ENCODE peak calls at places on chromosomes 13 and 19, in five cellular contexts. R is body of pancreas; O is sigmoid colon; A is CD8-positive, alpha-beta T cell; U is right atrium auricular region. H is an unnamed sample. For H3K4me1, the result is how much of the 10 kb centered on the place peaks cover.

GRCh38 chr19:30253581-30253996 is 118.6 kb upstream of the ZNF536 start:
- DNase-seq in R (no peak), O (no peak), A (no peak), U (no peak), H (no peak)

GRCh38 chr13:113665582-113666323 is 1.3 kb upstream of the GRK1 start:
- DNase-seq in R (no peak), O (peak), A (peak), U (no peak), H (no peak)

GRCh38 chr13:101204270-101205011 is 211.9 kb downstream of the NALCN start:
- DNase-seq in R (no peak), O (no peak), A (no peak), U (no peak), H (no peak)

GRCh38 chr19:3099347-3100145 is 5.4 kb downstream of the GNA11 start:
- DNase-seq in R (no peak), O (no peak), A (no peak), U (no peak), H (no peak)

GRCh38 chr13:33806470-33807248 is 11.3 kb upstream of the RFC3 start:
- DNase-seq in R (no peak), O (no peak), A (no peak), U (no peak), H (no peak)

GRCh38 chr13:50119593-50119992 is 104.3 kb downstream of the KCNRG start:
- DNase-seq in R (peak), O (no peak), A (no peak), U (no peak), H (no peak)

GRCh38 chr19:31268751-31269150 is 80.5 kb downstream of the TSHZ3 start:
- DNase-seq in R (no peak), O (peak), A (no peak), U (no peak), H (no peak)

GRCh38 chr19:39497850-39498261 is 891 bp upstream of the DLL3 start:
- DNase-seq in R (peak), O (no peak), A (peak), U (no peak), H (peak)

GRCh38 chr13:109869312-109870237 is 83.2 kb upstream of the IRS2 start:
- DNase-seq in R (peak), O (peak), A (peak), U (peak), H (peak)

GRCh38 chr19:45595814-45596213 is 6.2 kb downstream of the GPR4 start:
- DNase-seq in R (no peak), O (no peak), A (no peak), U (no peak), H (no peak)

GRCh38 chr13:51729853-51730553 is 74.0 kb downstream of the DHRS12 start:
- DNase-seq in R (no peak), O (peak), A (no peak), U (peak), H (peak)

GRCh38 chr19:29845576-29846176 is 33.9 kb downstream of the CCNE1 start:
- DNase-seq in R (no peak), O (no peak), A (peak), U (no peak), H (peak)

GRCh38 chr19:18202759-18203407 is 959 bp downstream of the RAB3A start:
- DNase-seq in R (peak), O (peak), A (peak), U (no peak), H (peak)

GRCh38 chr13:36377822-36378480 is 31.8 kb upstream of the SPART start:
- DNase-seq in R (no peak), O (no peak), A (no peak), U (no peak), H (no peak)

GRCh38 chr13:113639661-113640262 is 18.2 kb downstream of the ATP4B start:
- DNase-seq in R (peak), O (peak), A (no peak), U (no peak), H (no peak)

GRCh38 chr13:97205971-97206370 is 16.2 kb upstream of the MBNL2 start:
- DNase-seq in R (no peak), O (no peak), A (no peak), U (no peak), H (peak)

GRCh38 chr19:48419158-48419920 is 25.9 kb downstream of the GRIN2D start:
- DNase-seq in R (peak), O (peak), A (peak), U (no peak), H (peak)

GRCh38 chr13:102584423-102584822 is 12.4 kb upstream of the TPP2 start:
- DNase-seq in R (no peak), O (no peak), A (no peak), U (no peak), H (no peak)

GRCh38 chr19:48170817-48171347 is 402 bp downstream of the ZSWIM9 start:
- DNase-seq in R (no peak), O (no peak), A (no peak), U (no peak), H (no peak)

GRCh38 chr13:26037302-26037701 is 14.5 kb downstream of the SHISA2 start:
- DNase-seq in R (peak), O (no peak), A (peak), U (no peak), H (no peak)

GRCh38 chr19:35033067-35034004 is 3.1 kb downstream of the SCN1B start:
- DNase-seq in R (no peak), O (no peak), A (no peak), U (no peak), H (no peak)

GRCh38 chr19:33256266-33256665 is 30.6 kb upstream of the SLC7A10 start:
- DNase-seq in R (no peak), O (no peak), A (no peak), U (no peak), H (no peak)

GRCh38 chr13:110323172-110323851 is 16.2 kb downstream of the COL4A2 start:
- DNase-seq in R (no peak), O (peak), A (no peak), U (peak), H (no peak)

GRCh38 chr13:35231426-35231825 is 245.1 kb downstream of the MAB21L1 start:
- DNase-seq in R (no peak), O (no peak), A (no peak), U (no peak), H (peak)

GRCh38 chr19:55447421-55448174 is 4.5 kb upstream of the SHISA7 start:
- DNase-seq in R (peak), O (no peak), A (no peak), U (no peak), H (no peak)

GRCh38 chr19:49106648-49107135 is 7.5 kb upstream of the LIN7B start:
- DNase-seq in R (peak), O (no peak), A (peak), U (no peak), H (peak)

GRCh38 chr19:30664358-30665058 is 292.3 kb downstream of the ZNF536 start:
- DNase-seq in R (peak), O (no peak), A (no peak), U (no peak), H (peak)

GRCh38 chr19:8396563-8397203 is 6.5 kb downstream of the RAB11B start:
- DNase-seq in R (peak), O (peak), A (peak), U (no peak), H (peak)

GRCh38 chr13:64397699-64398098 is 2832.4 kb downstream of the PCDH9 start:
- DNase-seq in R (no peak), O (no peak), A (no peak), U (no peak), H (no peak)

GRCh38 chr19:24166055-24166454 is 79.1 kb downstream of the ZNF254 start:
- DNase-seq in R (no peak), O (no peak), A (no peak), U (no peak), H (no peak)

GRCh38 chr19:16326401-16327130 is 1.9 kb downstream of the KLF2 start:
- DNase-seq in R (no peak), O (no peak), A (peak), U (no peak), H (no peak)

GRCh38 chr19:2824129-2824528 is 4.5 kb downstream of the ZNF554 start:
- DNase-seq in R (no peak), O (no peak), A (no peak), U (no peak), H (no peak)

GRCh38 chr19:33368074-33368864 is 5.2 kb upstream of the CEBPG start:
- DNase-seq in R (no peak), O (no peak), A (no peak), U (no peak), H (no peak)

GRCh38 chr13:106867249-106867648 is 299.3 kb upstream of the ARGLU1 start:
- DNase-seq in R (peak), O (no peak), A (no peak), U (no peak), H (no peak)

GRCh38 chr13:19984430-19985218 is 26.1 kb downstream of the ZMYM2 start:
- DNase-seq in R (no peak), O (no peak), A (no peak), U (no peak), H (peak)

GRCh38 chr13:34543836-34544235 is 398.2 kb upstream of the NBEA start:
- DNase-seq in R (no peak), O (no peak), A (no peak), U (no peak), H (no peak)

GRCh38 chr19:41186971-41187883 is 5.8 kb upstream of the CYP2S1 start:
- DNase-seq in R (no peak), O (no peak), A (no peak), U (no peak), H (no peak)

GRCh38 chr13:113654591-113655357 is 3.2 kb downstream of the ATP4B start:
- DNase-seq in R (peak), O (peak), A (peak), U (no peak), H (no peak)

DNA sequence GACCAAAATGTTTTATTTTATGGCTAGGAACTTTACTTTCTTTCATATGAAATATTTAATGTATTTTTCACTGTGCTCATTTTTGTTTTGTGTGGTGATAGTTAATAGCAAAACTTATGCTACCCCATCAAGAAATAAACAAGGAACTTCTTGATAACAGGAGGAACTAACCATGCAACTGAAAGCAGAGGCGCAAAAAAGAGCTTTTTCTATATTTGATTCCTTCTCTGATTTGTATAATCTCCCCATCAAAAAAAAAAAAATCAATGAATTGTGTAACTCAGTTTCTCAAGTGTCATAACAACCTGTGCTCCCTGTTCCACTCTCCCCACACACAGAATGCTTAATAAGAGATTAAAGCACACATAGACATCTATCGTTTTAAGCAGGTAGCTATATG is 67.3 kb upstream of the MED4 start:
- DNase-seq in R (no peak), O (no peak), A (no peak), U (no peak), H (no peak)
- H3K27ac ChIP-seq in R (no peak), O (no peak), A (no peak), U (peak), H (no peak)

DNA sequence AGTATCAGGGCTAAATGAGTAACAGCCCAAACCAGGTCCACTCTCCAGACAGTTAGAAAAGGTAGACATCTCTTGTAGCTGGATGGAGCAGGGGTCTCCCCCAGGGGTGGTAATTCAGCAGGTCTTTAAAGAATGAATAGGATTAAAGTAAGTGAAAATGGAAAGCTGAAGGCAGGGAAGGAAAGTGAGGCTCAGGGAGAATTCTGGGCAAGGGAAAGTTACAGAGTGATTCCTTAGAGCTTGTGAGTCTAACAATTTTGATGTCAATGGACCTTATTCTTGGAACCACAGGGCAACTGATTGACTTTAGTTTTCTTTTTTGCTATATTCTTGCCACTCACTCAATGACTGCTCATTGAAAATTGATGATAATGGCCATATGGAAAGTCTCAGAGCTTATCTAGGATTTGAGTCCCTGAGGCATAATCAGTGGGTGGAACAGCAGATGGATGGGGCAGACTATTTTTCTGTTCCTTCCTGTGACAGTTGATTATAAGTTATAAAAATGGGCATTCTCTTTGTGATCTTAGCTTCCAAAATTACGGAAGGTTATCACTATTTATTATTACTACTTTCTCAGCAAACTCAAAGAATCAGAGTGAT is 76.9 kb downstream of the LRCH1 start:
- DNase-seq in R (no peak), O (no peak), A (no peak), U (no peak), H (no peak)
- H3K4me1 ChIP-seq in R (under half), O (under half), A (under half), U (under half), H (under half)

GRCh38 chr19:13135068-13136062 is 14.8 kb downstream of the STX10 start:
- DNase-seq in R (no peak), O (no peak), A (no peak), U (no peak), H (no peak)

GRCh38 chr19:13133241-13133870 is 15.3 kb downstream of the NACC1 start:
- DNase-seq in R (no peak), O (no peak), A (no peak), U (no peak), H (no peak)

GRCh38 chr19:13130886-13131490 is 12.9 kb downstream of the NACC1 start:
- DNase-seq in R (no peak), O (no peak), A (no peak), U (no peak), H (peak)

GRCh38 chr19:13134626-13135025 is 15.5 kb downstream of the STX10 start:
- DNase-seq in R (no peak), O (no peak), A (no peak), U (no peak), H (no peak)

DNA sequence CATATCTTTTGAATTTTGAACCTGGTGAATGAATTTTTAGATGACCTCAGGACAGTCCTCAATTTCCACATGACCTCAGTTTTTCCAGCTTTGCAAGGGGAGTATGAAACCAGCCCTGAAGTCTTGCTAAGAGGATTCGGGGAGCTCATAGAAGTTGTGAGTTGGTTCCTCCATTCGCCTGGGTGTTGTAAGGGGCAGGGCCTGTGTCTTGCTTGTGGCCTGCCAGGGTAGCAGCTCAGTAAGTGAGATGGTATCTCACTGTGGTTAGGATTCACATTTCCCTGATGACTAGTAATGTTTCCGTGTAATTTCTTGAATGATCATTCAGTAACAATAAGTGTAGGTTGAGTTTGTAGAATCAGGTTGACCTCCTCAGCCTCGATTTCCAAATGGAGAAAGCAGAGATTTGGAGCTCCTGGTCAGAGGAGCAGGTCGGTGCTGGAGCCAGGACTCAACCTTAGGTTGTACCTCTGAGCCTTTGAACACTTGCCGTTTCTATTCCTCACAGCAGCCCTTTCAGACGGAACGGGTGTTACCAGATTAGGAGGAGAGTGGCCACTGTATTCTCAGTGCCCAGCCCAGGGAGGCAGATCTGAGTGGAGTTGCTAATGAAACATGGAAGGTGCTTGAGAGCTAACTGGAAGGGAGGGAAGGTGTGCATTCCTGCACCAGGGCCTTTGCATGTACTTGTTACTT is 14.6 kb downstream of the NACC1 start:
- DNase-seq in R (no peak), O (no peak), A (no peak), U (no peak), H (no peak)
- H3K27ac ChIP-seq in R (no peak), O (peak), A (no peak), U (no peak), H (no peak)

GRCh38 chr13:44106231-44107152 is 226.8 kb downstream of the LACC1 start:
- DNase-seq in R (no peak), O (no peak), A (no peak), U (peak), H (peak)
- H3K4me1 ChIP-seq in R (under half), O (under half), A (under half), U (under half), H (under half)

GRCh38 chr19:22914646-22915045 is 82.6 kb downstream of the ZNF723 start:
- DNase-seq in R (no peak), O (no peak), A (no peak), U (no peak), H (no peak)
- H3K27ac ChIP-seq in R (no peak), O (no peak), A (no peak), U (no peak), H (no peak)

GRCh38 chr13:44308352-44308751 is 65.3 kb upstream of the SERP2 start:
- DNase-seq in R (no peak), O (no peak), A (no peak), U (no peak), H (no peak)

GRCh38 chr13:44306401-44307192 is 67.0 kb upstream of the SERP2 start:
- DNase-seq in R (no peak), O (peak), A (no peak), U (peak), H (peak)

GRCh38 chr13:44305845-44306244 is 67.8 kb upstream of the SERP2 start:
- DNase-seq in R (no peak), O (no peak), A (no peak), U (no peak), H (no peak)

GRCh38 chr13:44307844-44308243 is 65.8 kb upstream of the SERP2 start:
- DNase-seq in R (no peak), O (no peak), A (no peak), U (no peak), H (peak)

DNA sequence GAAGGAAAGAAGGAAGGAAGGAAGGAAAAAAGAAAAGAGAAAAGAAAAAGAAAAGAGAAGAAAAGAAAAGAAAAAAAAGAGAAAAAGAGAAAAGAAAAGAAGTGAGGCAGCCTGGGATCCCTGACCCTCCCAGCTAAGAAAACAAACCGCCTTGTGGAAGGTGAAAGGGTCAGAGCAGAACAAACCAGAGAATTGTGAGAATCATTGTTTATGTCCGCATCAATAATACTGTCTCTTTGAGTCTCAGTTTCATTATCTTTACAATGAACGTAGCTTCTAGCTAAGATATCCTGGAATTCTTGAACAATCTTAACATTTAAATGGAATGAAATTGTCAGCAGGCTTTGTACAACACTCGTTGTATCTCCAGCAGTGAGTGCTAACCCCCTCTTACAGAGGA is 66.4 kb upstream of the SERP2 start:
- DNase-seq in R (no peak), O (no peak), A (no peak), U (no peak), H (no peak)
- H3K4me1 ChIP-seq in R (under half), O (under half), A (under half), U (half or more), H (under half)

GRCh38 chr19:12730054-12730453 is 4.4 kb downstream of the TRIR start:
- DNase-seq in R (no peak), O (no peak), A (no peak), U (no peak), H (no peak)

GRCh38 chr19:12723383-12723642 is 419 bp downstream of the TNPO2 start:
- DNase-seq in R (no peak), O (no peak), A (no peak), U (no peak), H (no peak)

GRCh38 chr19:12727745-12728433 is 4.2 kb upstream of the TNPO2 start:
- DNase-seq in R (no peak), O (no peak), A (no peak), U (no peak), H (no peak)

GRCh38 chr19:12723643-12724426 is at the start of gene TNPO2:
- DNase-seq in R (peak), O (peak), A (peak), U (no peak), H (peak)

DNA sequence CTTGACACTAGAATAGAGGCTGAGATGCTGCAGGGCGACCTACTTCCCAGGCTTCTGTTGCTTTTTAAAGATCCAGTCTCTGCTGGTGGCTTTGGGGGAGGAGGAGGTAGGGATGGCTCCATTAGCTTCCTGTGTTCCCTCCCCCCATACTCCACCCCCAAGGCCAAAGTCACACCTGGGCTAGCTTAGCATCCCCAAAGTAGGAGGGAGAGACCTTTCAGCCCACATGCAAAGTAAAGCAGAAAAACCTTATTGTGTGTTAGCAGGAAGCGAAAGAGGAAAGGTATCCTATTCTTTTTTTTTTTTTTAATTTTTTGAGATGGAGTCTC is 3.2 kb upstream of the TNPO2 start:
- DNase-seq in R (no peak), O (no peak), A (no peak), U (no peak), H (no peak)
- H3K27ac ChIP-seq in R (no peak), O (no peak), A (no peak), U (no peak), H (no peak)

DNA sequence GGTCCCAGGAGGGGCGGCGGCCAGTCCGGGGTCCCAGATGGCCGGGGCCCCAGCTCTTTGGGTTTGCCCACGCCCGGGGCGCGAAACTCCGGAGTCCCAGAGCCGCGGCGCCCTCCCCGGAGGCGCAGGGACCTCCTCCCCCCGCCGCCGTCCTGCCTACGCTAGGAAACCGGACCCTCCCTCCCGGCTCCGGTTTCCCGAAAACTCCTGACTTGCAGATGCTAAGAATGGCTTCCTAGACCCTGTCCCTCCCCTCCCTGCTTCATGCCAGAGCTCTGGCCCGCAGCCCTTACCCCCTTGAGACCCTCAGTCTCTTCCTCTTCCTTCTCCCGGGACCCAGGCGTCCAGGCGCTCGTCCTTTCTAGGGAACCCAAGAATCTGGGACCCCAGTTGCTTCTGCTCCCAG is 468 bp upstream of the MYBPC2 start:
- DNase-seq in R (peak), O (no peak), A (no peak), U (no peak), H (no peak)
- H3K4me1 ChIP-seq in R (under half), O (under half), A (under half), U (under half), H (under half)